ENCODE peak calls at places on chromosome 4, in four cellular contexts. One of them, this sample, is unnamed.

GRCh38 chr4:76990288-76991080 is 40.9 kb downstream of the SEPTIN11 start:
- DNase-seq in foreskin fibroblast: peak
- DNase-seq in RWPE1: no peak
- DNase-seq in stimulated activated CD4-positive, alpha-beta T cell treated with anti-CD3 and anti-CD28 coated beads, Interleukin-4, amount 100 ng/mL, for 4 hours: no peak
- DNase-seq in this sample: peak

GRCh38 chr4:110310795-110311194 is 112.4 kb upstream of the ELOVL6 start:
- DNase-seq in RWPE1: no peak
- DNase-seq in stimulated activated CD4-positive, alpha-beta T cell treated with anti-CD3 and anti-CD28 coated beads, Interleukin-4, amount 100 ng/mL, for 4 hours: no peak
- DNase-seq in foreskin fibroblast: no peak
- DNase-seq in this sample: peak

GRCh38 chr4:1864076-1865008 is 6.9 kb upstream of the NSD2 start:
- DNase-seq in RWPE1: no peak
- DNase-seq in stimulated activated CD4-positive, alpha-beta T cell treated with anti-CD3 and anti-CD28 coated beads, Interleukin-4, amount 100 ng/mL, for 4 hours: no peak
- DNase-seq in foreskin fibroblast: no peak
- DNase-seq in this sample: no peak

GRCh38 chr4:162767090-162767489 is 399.6 kb downstream of the NAF1 start:
- DNase-seq in RWPE1: no peak
- DNase-seq in stimulated activated CD4-positive, alpha-beta T cell treated with anti-CD3 and anti-CD28 coated beads, Interleukin-4, amount 100 ng/mL, for 4 hours: no peak
- DNase-seq in foreskin fibroblast: no peak
- DNase-seq in this sample: no peak

GRCh38 chr4:2363056-2363719 is 55.3 kb downstream of the ZFYVE28 start:
- DNase-seq in stimulated activated CD4-positive, alpha-beta T cell treated with anti-CD3 and anti-CD28 coated beads, Interleukin-4, amount 100 ng/mL, for 4 hours: no peak
- DNase-seq in RWPE1: no peak
- DNase-seq in foreskin fibroblast: peak
- DNase-seq in this sample: no peak

GRCh38 chr4:109872950-109873656 is 25.2 kb downstream of the LRIT3 start:
- DNase-seq in stimulated activated CD4-positive, alpha-beta T cell treated with anti-CD3 and anti-CD28 coated beads, Interleukin-4, amount 100 ng/mL, for 4 hours: no peak
- DNase-seq in foreskin fibroblast: no peak
- DNase-seq in RWPE1: no peak
- DNase-seq in this sample: no peak

GRCh38 chr4:152038238-152038637 is 277.4 kb upstream of the GATB start:
- DNase-seq in RWPE1: no peak
- DNase-seq in foreskin fibroblast: no peak
- DNase-seq in stimulated activated CD4-positive, alpha-beta T cell treated with anti-CD3 and anti-CD28 coated beads, Interleukin-4, amount 100 ng/mL, for 4 hours: no peak
- DNase-seq in this sample: no peak

GRCh38 chr4:10164877-10165283 is 48.3 kb upstream of the WDR1 start:
- DNase-seq in foreskin fibroblast: peak
- DNase-seq in stimulated activated CD4-positive, alpha-beta T cell treated with anti-CD3 and anti-CD28 coated beads, Interleukin-4, amount 100 ng/mL, for 4 hours: no peak
- DNase-seq in RWPE1: peak
- DNase-seq in this sample: no peak

GRCh38 chr4:128823025-128823661 is 13.6 kb downstream of the JADE1 start:
- DNase-seq in foreskin fibroblast: peak
- DNase-seq in RWPE1: peak
- DNase-seq in stimulated activated CD4-positive, alpha-beta T cell treated with anti-CD3 and anti-CD28 coated beads, Interleukin-4, amount 100 ng/mL, for 4 hours: no peak
- DNase-seq in this sample: peak

GRCh38 chr4:22552802-22553201 is 36.9 kb upstream of the ADGRA3 start:
- DNase-seq in foreskin fibroblast: no peak
- DNase-seq in stimulated activated CD4-positive, alpha-beta T cell treated with anti-CD3 and anti-CD28 coated beads, Interleukin-4, amount 100 ng/mL, for 4 hours: no peak
- DNase-seq in RWPE1: no peak
- DNase-seq in this sample: no peak

GRCh38 chr4:72712997-72713396 is 144.0 kb upstream of the ADAMTS3 start:
- DNase-seq in stimulated activated CD4-positive, alpha-beta T cell treated with anti-CD3 and anti-CD28 coated beads, Interleukin-4, amount 100 ng/mL, for 4 hours: no peak
- DNase-seq in RWPE1: no peak
- DNase-seq in foreskin fibroblast: no peak
- DNase-seq in this sample: no peak

GRCh38 chr4:110183058-110183457 is 15.4 kb downstream of the ELOVL6 start:
- DNase-seq in stimulated activated CD4-positive, alpha-beta T cell treated with anti-CD3 and anti-CD28 coated beads, Interleukin-4, amount 100 ng/mL, for 4 hours: no peak
- DNase-seq in RWPE1: no peak
- DNase-seq in foreskin fibroblast: no peak
- DNase-seq in this sample: no peak

GRCh38 chr4:184016742-184017668 is 111.9 kb downstream of the STOX2 start:
- DNase-seq in stimulated activated CD4-positive, alpha-beta T cell treated with anti-CD3 and anti-CD28 coated beads, Interleukin-4, amount 100 ng/mL, for 4 hours: no peak
- DNase-seq in RWPE1: no peak
- DNase-seq in foreskin fibroblast: no peak
- DNase-seq in this sample: no peak

GRCh38 chr4:162838671-162839070 is 328.0 kb downstream of the NAF1 start:
- DNase-seq in RWPE1: no peak
- DNase-seq in stimulated activated CD4-positive, alpha-beta T cell treated with anti-CD3 and anti-CD28 coated beads, Interleukin-4, amount 100 ng/mL, for 4 hours: no peak
- DNase-seq in foreskin fibroblast: no peak
- DNase-seq in this sample: no peak

GRCh38 chr4:99734583-99735322 is 77.1 kb upstream of the C4orf54 start:
- DNase-seq in stimulated activated CD4-positive, alpha-beta T cell treated with anti-CD3 and anti-CD28 coated beads, Interleukin-4, amount 100 ng/mL, for 4 hours: no peak
- DNase-seq in RWPE1: no peak
- DNase-seq in foreskin fibroblast: no peak
- DNase-seq in this sample: no peak

GRCh38 chr4:77073981-77074865 is 1.6 kb downstream of the CCNI start:
- DNase-seq in foreskin fibroblast: no peak
- DNase-seq in stimulated activated CD4-positive, alpha-beta T cell treated with anti-CD3 and anti-CD28 coated beads, Interleukin-4, amount 100 ng/mL, for 4 hours: no peak
- DNase-seq in RWPE1: peak
- DNase-seq in this sample: peak

GRCh38 chr4:100962698-100963097 is 384.6 kb downstream of the PPP3CA start:
- DNase-seq in RWPE1: no peak
- DNase-seq in stimulated activated CD4-positive, alpha-beta T cell treated with anti-CD3 and anti-CD28 coated beads, Interleukin-4, amount 100 ng/mL, for 4 hours: no peak
- DNase-seq in foreskin fibroblast: no peak
- DNase-seq in this sample: no peak

GRCh38 chr4:105624530-105624929 is 72.1 kb downstream of the ARHGEF38 start:
- DNase-seq in foreskin fibroblast: peak
- DNase-seq in RWPE1: no peak
- DNase-seq in stimulated activated CD4-positive, alpha-beta T cell treated with anti-CD3 and anti-CD28 coated beads, Interleukin-4, amount 100 ng/mL, for 4 hours: no peak
- DNase-seq in this sample: peak

GRCh38 chr4:76851375-76851774 is 46.6 kb downstream of the SOWAHB start:
- DNase-seq in RWPE1: no peak
- DNase-seq in foreskin fibroblast: no peak
- DNase-seq in stimulated activated CD4-positive, alpha-beta T cell treated with anti-CD3 and anti-CD28 coated beads, Interleukin-4, amount 100 ng/mL, for 4 hours: no peak
- DNase-seq in this sample: no peak

GRCh38 chr4:31020363-31020762 is 300.2 kb downstream of the PCDH7 start:
- DNase-seq in foreskin fibroblast: no peak
- DNase-seq in RWPE1: no peak
- DNase-seq in stimulated activated CD4-positive, alpha-beta T cell treated with anti-CD3 and anti-CD28 coated beads, Interleukin-4, amount 100 ng/mL, for 4 hours: no peak
- DNase-seq in this sample: no peak

GRCh38 chr4:114615435-114615834 is 16.8 kb downstream of the UGT8 start:
- DNase-seq in stimulated activated CD4-positive, alpha-beta T cell treated with anti-CD3 and anti-CD28 coated beads, Interleukin-4, amount 100 ng/mL, for 4 hours: no peak
- DNase-seq in RWPE1: no peak
- DNase-seq in foreskin fibroblast: no peak
- DNase-seq in this sample: no peak

GRCh38 chr4:56099378-56099786 is 150.6 kb downstream of the CEP135 start:
- DNase-seq in foreskin fibroblast: no peak
- DNase-seq in RWPE1: no peak
- DNase-seq in stimulated activated CD4-positive, alpha-beta T cell treated with anti-CD3 and anti-CD28 coated beads, Interleukin-4, amount 100 ng/mL, for 4 hours: no peak
- DNase-seq in this sample: no peak

GRCh38 chr4:114208747-114209146 is 229.3 kb upstream of the ARSJ start:
- DNase-seq in RWPE1: no peak
- DNase-seq in foreskin fibroblast: peak
- DNase-seq in stimulated activated CD4-positive, alpha-beta T cell treated with anti-CD3 and anti-CD28 coated beads, Interleukin-4, amount 100 ng/mL, for 4 hours: no peak
- DNase-seq in this sample: peak

GRCh38 chr4:110567266-110567665 is 55.6 kb downstream of the PITX2 start:
- DNase-seq in foreskin fibroblast: no peak
- DNase-seq in RWPE1: no peak
- DNase-seq in stimulated activated CD4-positive, alpha-beta T cell treated with anti-CD3 and anti-CD28 coated beads, Interleukin-4, amount 100 ng/mL, for 4 hours: no peak
- DNase-seq in this sample: no peak

GRCh38 chr4:15756361-15756861 is 21.7 kb upstream of the CD38 start:
- DNase-seq in stimulated activated CD4-positive, alpha-beta T cell treated with anti-CD3 and anti-CD28 coated beads, Interleukin-4, amount 100 ng/mL, for 4 hours: peak
- DNase-seq in RWPE1: peak
- DNase-seq in foreskin fibroblast: peak
- DNase-seq in this sample: no peak

GRCh38 chr4:94507281-94507680 is 55.5 kb downstream of the PDLIM5 start:
- DNase-seq in foreskin fibroblast: no peak
- DNase-seq in stimulated activated CD4-positive, alpha-beta T cell treated with anti-CD3 and anti-CD28 coated beads, Interleukin-4, amount 100 ng/mL, for 4 hours: no peak
- DNase-seq in RWPE1: no peak
- DNase-seq in this sample: no peak

GRCh38 chr4:142551513-142552280 is 294.4 kb downstream of the INPP4B start:
- DNase-seq in foreskin fibroblast: peak
- DNase-seq in RWPE1: no peak
- DNase-seq in stimulated activated CD4-positive, alpha-beta T cell treated with anti-CD3 and anti-CD28 coated beads, Interleukin-4, amount 100 ng/mL, for 4 hours: no peak
- DNase-seq in this sample: no peak

GRCh38 chr4:78155616-78156105 is 98.5 kb downstream of the FRAS1 start:
- DNase-seq in RWPE1: no peak
- DNase-seq in foreskin fibroblast: peak
- DNase-seq in stimulated activated CD4-positive, alpha-beta T cell treated with anti-CD3 and anti-CD28 coated beads, Interleukin-4, amount 100 ng/mL, for 4 hours: no peak
- DNase-seq in this sample: no peak

GRCh38 chr4:7850489-7850888 is 89.2 kb downstream of the AFAP1 start:
- DNase-seq in RWPE1: no peak
- DNase-seq in foreskin fibroblast: no peak
- DNase-seq in stimulated activated CD4-positive, alpha-beta T cell treated with anti-CD3 and anti-CD28 coated beads, Interleukin-4, amount 100 ng/mL, for 4 hours: no peak
- DNase-seq in this sample: no peak

GRCh38 chr4:87896020-87896621 is 63.4 kb downstream of the MEPE start:
- DNase-seq in stimulated activated CD4-positive, alpha-beta T cell treated with anti-CD3 and anti-CD28 coated beads, Interleukin-4, amount 100 ng/mL, for 4 hours: peak
- DNase-seq in RWPE1: peak
- DNase-seq in foreskin fibroblast: peak
- DNase-seq in this sample: peak

GRCh38 chr4:139099366-139099982 is 77.5 kb downstream of the ELF2 start:
- DNase-seq in foreskin fibroblast: peak
- DNase-seq in RWPE1: peak
- DNase-seq in stimulated activated CD4-positive, alpha-beta T cell treated with anti-CD3 and anti-CD28 coated beads, Interleukin-4, amount 100 ng/mL, for 4 hours: peak
- DNase-seq in this sample: peak

GRCh38 chr4:153110739-153111138 is 93.5 kb upstream of the TRIM2 start:
- DNase-seq in stimulated activated CD4-positive, alpha-beta T cell treated with anti-CD3 and anti-CD28 coated beads, Interleukin-4, amount 100 ng/mL, for 4 hours: no peak
- DNase-seq in foreskin fibroblast: no peak
- DNase-seq in RWPE1: no peak
- DNase-seq in this sample: no peak

GRCh38 chr4:163462556-163462955 is 11.0 kb downstream of the TKTL2 start:
- DNase-seq in RWPE1: peak
- DNase-seq in stimulated activated CD4-positive, alpha-beta T cell treated with anti-CD3 and anti-CD28 coated beads, Interleukin-4, amount 100 ng/mL, for 4 hours: no peak
- DNase-seq in foreskin fibroblast: no peak
- DNase-seq in this sample: no peak

GRCh38 chr4:148056879-148057278 is 325.0 kb downstream of the ARHGAP10 start:
- DNase-seq in foreskin fibroblast: peak
- DNase-seq in RWPE1: peak
- DNase-seq in stimulated activated CD4-positive, alpha-beta T cell treated with anti-CD3 and anti-CD28 coated beads, Interleukin-4, amount 100 ng/mL, for 4 hours: peak
- DNase-seq in this sample: peak

GRCh38 chr4:139887962-139888735 is 222.5 kb downstream of the MGST2 start:
- DNase-seq in foreskin fibroblast: no peak
- DNase-seq in stimulated activated CD4-positive, alpha-beta T cell treated with anti-CD3 and anti-CD28 coated beads, Interleukin-4, amount 100 ng/mL, for 4 hours: no peak
- DNase-seq in RWPE1: peak
- DNase-seq in this sample: no peak

GRCh38 chr4:38266616-38267015 is 306.4 kb downstream of the PTTG2 start:
- DNase-seq in stimulated activated CD4-positive, alpha-beta T cell treated with anti-CD3 and anti-CD28 coated beads, Interleukin-4, amount 100 ng/mL, for 4 hours: peak
- DNase-seq in RWPE1: no peak
- DNase-seq in foreskin fibroblast: peak
- DNase-seq in this sample: peak